ENCODE peak calls at places on chromosomes 12 and 14, in seven cellular contexts. F is RWPE1, L is upper lobe of right lung, D is BE2C, P is A549, A is dorsolateral prefrontal cortex, V is endodermal cell. R is an unnamed sample.
A peak's percentile ranks its signal among the peaks of the same experiment; 100 is the strongest.

GRCh38 chr12:47547077-47547476 is 158.8 kb downstream of the RPAP3 start:
- DNase-seq in P (no peak), D (no peak), F (peak; percentile 50), V (peak; percentile 59), A (no peak), L (no peak), R (peak; percentile 51)

GRCh38 chr12:72264548-72265175 is 7.5 kb upstream of the TRHDE start:
- DNase-seq in F (no peak), A (no peak), L (no peak), V (no peak), D (no peak), P (no peak), R (peak; percentile 34)

GRCh38 chr14:99605299-99605961 is 1.4 kb upstream of the CCDC85C start:
- DNase-seq in P (peak; percentile 64), F (peak; percentile 72), L (peak; percentile 87), A (peak; percentile 68), D (peak; percentile 82), V (peak; percentile 79), R (peak; percentile 57)

GRCh38 chr12:114384746-114385145 is 21.2 kb downstream of the TBX5 start:
- DNase-seq in P (no peak), V (no peak), D (no peak), L (no peak), A (no peak), F (no peak), R (no peak)

GRCh38 chr12:30774599-30774998 is 19.8 kb upstream of the CAPRIN2 start:
- DNase-seq in D (no peak), A (no peak), L (no peak), V (no peak), P (no peak), F (no peak), R (no peak)

GRCh38 chr12:52151859-52152783 is 39.7 kb downstream of the KRT80 start:
- DNase-seq in P (peak; percentile 75), L (peak; percentile 88), F (peak; percentile 75), A (no peak), D (peak; percentile 78), V (peak; percentile 95), R (peak; percentile 70)

GRCh38 chr12:71415336-71416231 is 24.0 kb upstream of the LGR5 start:
- DNase-seq in P (peak; percentile 52), L (no peak), F (peak; percentile 43), V (peak; percentile 76), A (peak; percentile 17), D (peak; percentile 51), R (peak; percentile 73)

GRCh38 chr12:62537544-62537943 is 70.9 kb downstream of the MON2 start:
- DNase-seq in L (no peak), P (no peak), F (no peak), V (no peak), D (no peak), A (no peak), R (peak; percentile 92)

GRCh38 chr14:62071029-62071428 is 308.8 kb downstream of the SNAPC1 start:
- DNase-seq in V (no peak), F (no peak), L (no peak), A (no peak), D (no peak), P (no peak), R (no peak)

GRCh38 chr12:105852958-105853357 is 285.8 kb downstream of the NUAK1 start:
- DNase-seq in P (no peak), V (no peak), L (no peak), D (no peak), A (no peak), F (no peak), R (peak; percentile 9)

DNA sequence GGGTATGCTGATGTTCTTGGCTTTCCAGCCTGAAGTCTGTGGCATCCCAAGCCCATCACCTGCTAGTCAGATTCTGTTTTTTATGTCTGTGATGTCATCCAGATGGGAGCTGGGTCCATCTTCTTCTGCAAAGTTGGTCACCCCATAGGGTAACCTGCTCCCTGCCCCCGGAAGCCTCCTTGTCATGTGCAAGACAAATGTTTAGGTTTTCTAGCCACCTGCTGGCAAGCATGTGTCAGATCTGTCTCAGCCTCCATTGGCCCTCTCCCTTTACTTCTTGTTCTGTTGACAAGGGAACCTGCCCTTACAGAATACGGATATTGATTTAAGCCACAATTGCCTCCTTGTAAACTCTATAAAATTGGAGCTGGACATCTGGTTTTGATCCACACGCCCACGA is 7.4 kb downstream of the NTF3 start:
- DNase-seq in P (no peak), F (no peak), V (no peak), D (no peak), L (no peak), A (no peak), R (no peak)
- TF ChIP-seq CTCF in P (no peak), F (no peak), V (peak; percentile 78), D (no peak), L (no peak), A (no peak), R (no peak)

DNA sequence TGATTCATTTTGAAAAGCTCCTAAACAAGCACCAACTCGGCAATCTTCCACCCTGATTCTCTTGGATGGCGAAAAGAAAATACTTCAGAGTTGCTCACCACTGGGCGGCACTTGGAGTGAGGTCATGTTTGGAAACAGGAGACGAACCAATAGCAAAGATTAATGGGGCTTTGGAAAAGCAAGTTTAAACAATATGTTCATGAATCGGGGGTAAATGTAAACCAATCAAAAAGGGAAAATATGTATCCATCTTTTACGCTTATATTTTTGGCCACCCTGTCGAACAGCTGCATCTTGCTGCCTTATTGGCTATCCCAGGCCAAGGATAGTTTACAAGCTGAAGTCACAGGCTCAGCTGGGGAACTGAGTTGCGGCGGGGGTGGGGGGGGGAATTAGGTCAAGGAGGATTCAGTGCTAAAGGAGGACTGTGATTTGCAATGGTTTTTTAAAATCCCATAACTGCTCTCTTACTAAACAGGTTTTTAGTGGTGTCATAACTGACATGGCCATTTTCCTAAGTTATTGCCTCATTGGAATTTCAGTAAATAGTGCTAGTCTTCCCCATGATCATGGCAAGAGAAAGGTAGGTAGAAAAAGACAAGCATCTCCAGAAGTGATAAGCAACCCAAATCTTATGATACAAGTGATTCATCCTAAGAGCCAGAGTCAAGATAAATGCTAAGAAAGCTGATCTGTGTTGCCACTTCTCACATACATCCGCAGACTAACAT is 210.6 kb downstream of the PHLDA1 start:
- DNase-seq in A (no peak), D (no peak), L (no peak), F (peak; percentile 79), P (no peak), V (no peak), R (peak; percentile 76)
- TF ChIP-seq CTCF in A (no peak), D (no peak), L (no peak), F (no peak), P (no peak), V (no peak), R (peak; percentile 3)

GRCh38 chr14:36171607-36172006 is 4.9 kb downstream of the PTCSC3 start:
- DNase-seq in A (no peak), V (no peak), L (no peak), D (no peak), F (no peak), P (no peak), R (no peak)

GRCh38 chr14:36176524-36176923 is at the start of gene PTCSC3:
- DNase-seq in V (no peak), D (no peak), F (no peak), L (no peak), P (no peak), A (no peak), R (no peak)

GRCh38 chr14:36173161-36173560 is 3.4 kb downstream of the PTCSC3 start:
- DNase-seq in P (no peak), L (no peak), D (no peak), F (peak; percentile 38), V (no peak), A (no peak), R (no peak)

GRCh38 chr14:36177489-36177888 is 967 bp upstream of the PTCSC3 start:
- DNase-seq in F (no peak), A (no peak), V (no peak), P (no peak), D (no peak), L (no peak), R (no peak)

GRCh38 chr14:36174767-36175424 is 1.6 kb downstream of the PTCSC3 start:
- DNase-seq in A (no peak), D (no peak), V (no peak), F (no peak), L (no peak), P (no peak), R (no peak)
- TF ChIP-seq CTCF in A (no peak), D (no peak), V (no peak), F (no peak), L (no peak), P (no peak), R (no peak)

GRCh38 chr12:84161296-84161695 is 751.3 kb downstream of the SLC6A15 start:
- DNase-seq in V (no peak), D (no peak), L (no peak), F (no peak), P (no peak), A (no peak), R (no peak)

GRCh38 chr12:84165998-84166571 is 746.5 kb downstream of the SLC6A15 start:
- DNase-seq in V (no peak), A (no peak), F (no peak), L (no peak), D (no peak), P (no peak), R (no peak)

GRCh38 chr12:84166812-84167211 is 745.8 kb downstream of the SLC6A15 start:
- DNase-seq in P (no peak), L (no peak), V (no peak), F (no peak), D (no peak), A (no peak), R (no peak)
- TF ChIP-seq CTCF in P (no peak), L (no peak), V (no peak), F (no peak), D (no peak), A (no peak), R (no peak)

GRCh38 chr12:5912437-5913334 is 32.4 kb downstream of the ANO2 start:
- DNase-seq in V (peak; percentile 96), F (no peak), D (no peak), L (peak; percentile 46), A (no peak), P (no peak), R (no peak)
- TF ChIP-seq CTCF in V (peak; percentile 100), F (no peak), D (peak; percentile 46), L (no peak), A (no peak), P (no peak), R (no peak)

GRCh38 chr12:4786795-4787194 is 66.6 kb downstream of the GALNT8 start:
- DNase-seq in P (no peak), A (no peak), F (no peak), D (no peak), V (peak; percentile 50), L (no peak), R (no peak)

GRCh38 chr12:4794503-4794902 is 74.3 kb downstream of the GALNT8 start:
- DNase-seq in L (no peak), D (no peak), A (no peak), P (no peak), F (no peak), V (no peak), R (no peak)

GRCh38 chr12:4787965-4788364 is 67.8 kb downstream of the GALNT8 start:
- DNase-seq in L (no peak), F (no peak), P (no peak), D (no peak), A (no peak), V (peak; percentile 36), R (no peak)

GRCh38 chr12:4791497-4791896 is 71.3 kb downstream of the GALNT8 start:
- DNase-seq in P (no peak), F (no peak), A (no peak), L (no peak), D (no peak), V (no peak), R (no peak)

DNA sequence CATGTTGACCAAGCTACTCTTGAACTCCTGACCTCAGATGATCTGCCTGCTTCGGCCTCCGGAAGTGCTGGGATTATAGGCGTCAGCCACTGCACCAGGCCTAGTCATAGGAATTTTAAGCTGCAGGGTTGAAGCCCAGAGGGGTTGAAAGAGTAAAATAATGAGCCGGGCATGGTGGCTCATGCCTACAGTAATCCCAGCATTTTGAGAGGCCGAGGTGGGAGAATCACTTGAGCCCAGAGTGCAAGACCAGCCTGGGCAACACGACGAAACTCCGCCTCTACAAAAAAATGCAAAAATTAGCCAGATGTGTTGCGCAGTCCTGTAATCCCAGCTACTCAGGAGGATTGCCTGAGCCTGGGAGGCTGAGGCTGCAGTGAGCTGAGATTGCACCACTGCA is 69.6 kb downstream of the GALNT8 start:
- DNase-seq in L (no peak), D (no peak), F (no peak), A (no peak), P (no peak), V (peak; percentile 24), R (no peak)
- TF ChIP-seq CTCF in L (no peak), D (no peak), F (no peak), A (no peak), P (no peak), V (no peak), R (no peak)